ENCODE peak calls at places on chromosomes 2 and 18, in six cellular contexts. F, M, B, J, I and A are unnamed samples.

GRCh38 chr2:174779361-174779928 is 15.2 kb upstream of the CHRNA1 start:
- DNase-seq in F (no peak), M (no peak), B (no peak), J (no peak), I (peak), A (no peak)

GRCh38 chr2:64524604-64525322 is 635 bp downstream of the AFTPH start:
- DNase-seq in F (peak), M (no peak), B (no peak), J (no peak), I (no peak), A (no peak)

GRCh38 chr2:30527411-30527810 is 80.4 kb downstream of the LCLAT1 start:
- DNase-seq in F (no peak), M (no peak), B (no peak), J (no peak), I (peak), A (no peak)

GRCh38 chr2:134177351-134177931 is 76.4 kb upstream of the MGAT5 start:
- DNase-seq in F (no peak), M (no peak), B (no peak), J (no peak), I (peak), A (peak)

GRCh38 chr2:161981679-161982300 is 92.2 kb downstream of the DPP4 start:
- DNase-seq in F (no peak), M (no peak), B (no peak), J (no peak), I (no peak), A (no peak)

GRCh38 chr2:146080925-146081324 is 1561.0 kb upstream of the ZEB2 start:
- DNase-seq in F (no peak), M (no peak), B (no peak), J (no peak), I (no peak), A (no peak)

GRCh38 chr2:115303-115702 is 69.0 kb upstream of the FAM110C start:
- DNase-seq in F (peak), M (no peak), B (no peak), J (no peak), I (no peak), A (no peak)

GRCh38 chr18:10111944-10112343 is 198.1 kb downstream of the VAPA start:
- DNase-seq in F (no peak), M (no peak), B (no peak), J (no peak), I (no peak), A (no peak)

GRCh38 chr2:57890993-57891688 is 155.5 kb upstream of the VRK2 start:
- DNase-seq in F (no peak), M (no peak), B (no peak), J (no peak), I (no peak), A (no peak)

GRCh38 chr18:46281185-46282176 is 177.3 kb downstream of the HAUS1 start:
- DNase-seq in F (peak), M (no peak), B (peak), J (peak), I (peak), A (peak)

DNA sequence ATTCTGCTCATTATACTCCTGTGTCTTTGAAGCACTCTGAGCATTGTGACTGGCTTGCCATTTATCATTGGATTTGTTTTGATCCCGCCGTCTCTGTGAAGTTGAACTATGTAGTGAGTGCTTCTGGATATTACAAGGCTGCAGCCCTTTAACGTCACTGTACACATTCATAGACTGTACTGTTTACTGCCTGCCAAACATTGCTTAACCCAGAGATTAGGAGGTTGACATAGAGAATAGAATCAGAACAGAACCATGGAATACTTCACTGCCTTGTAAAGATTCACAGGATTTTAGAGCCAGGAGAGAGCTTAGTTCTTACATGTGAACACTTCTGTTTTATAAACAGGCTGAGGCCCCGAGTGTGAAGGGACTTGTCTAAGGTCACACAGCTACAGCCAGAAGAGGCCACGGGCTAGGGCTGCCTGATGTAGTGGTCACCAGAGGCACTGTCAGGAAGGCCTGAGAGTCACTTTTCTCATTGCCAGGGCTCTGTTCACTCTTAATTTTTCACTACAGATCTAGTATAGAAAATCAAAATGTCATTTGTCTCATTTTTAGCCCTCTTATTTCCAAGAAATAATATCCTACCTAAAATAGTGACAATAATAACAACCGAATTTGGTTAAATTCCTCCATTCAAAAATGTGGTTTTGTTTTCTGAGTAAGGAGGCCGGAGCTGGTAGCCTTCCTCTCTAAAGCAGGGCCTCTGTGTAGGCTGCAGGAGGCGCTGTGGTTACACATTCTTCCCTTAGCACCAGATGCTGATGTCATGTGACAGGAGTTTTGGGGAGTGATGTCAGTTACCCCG is 87.9 kb downstream of the UGGT1 start:
- DNase-seq in F (peak), M (no peak), B (peak), J (peak), I (peak), A (no peak)
- TF ChIP-seq CTCF in F (peak), M (peak), B (peak), J (peak), I (peak), A (peak)

GRCh38 chr18:42067527-42067926 is 112.5 kb downstream of the PIK3C3 start:
- DNase-seq in F (no peak), M (no peak), B (no peak), J (no peak), I (no peak), A (no peak)

GRCh38 chr18:42074704-42075103 is 119.7 kb downstream of the PIK3C3 start:
- DNase-seq in F (no peak), M (no peak), B (no peak), J (no peak), I (no peak), A (no peak)

GRCh38 chr18:42068030-42068429 is 113.0 kb downstream of the PIK3C3 start:
- DNase-seq in F (no peak), M (no peak), B (no peak), J (no peak), I (no peak), A (no peak)

GRCh38 chr18:42069036-42069435 is 114.0 kb downstream of the PIK3C3 start:
- DNase-seq in F (no peak), M (no peak), B (no peak), J (no peak), I (no peak), A (no peak)

GRCh38 chr18:42072407-42072806 is 117.4 kb downstream of the PIK3C3 start:
- DNase-seq in F (no peak), M (no peak), B (no peak), J (no peak), I (no peak), A (no peak)
- TF ChIP-seq CTCF in F (no peak), M (no peak), B (no peak), J (no peak), I (peak), A (no peak)

DNA sequence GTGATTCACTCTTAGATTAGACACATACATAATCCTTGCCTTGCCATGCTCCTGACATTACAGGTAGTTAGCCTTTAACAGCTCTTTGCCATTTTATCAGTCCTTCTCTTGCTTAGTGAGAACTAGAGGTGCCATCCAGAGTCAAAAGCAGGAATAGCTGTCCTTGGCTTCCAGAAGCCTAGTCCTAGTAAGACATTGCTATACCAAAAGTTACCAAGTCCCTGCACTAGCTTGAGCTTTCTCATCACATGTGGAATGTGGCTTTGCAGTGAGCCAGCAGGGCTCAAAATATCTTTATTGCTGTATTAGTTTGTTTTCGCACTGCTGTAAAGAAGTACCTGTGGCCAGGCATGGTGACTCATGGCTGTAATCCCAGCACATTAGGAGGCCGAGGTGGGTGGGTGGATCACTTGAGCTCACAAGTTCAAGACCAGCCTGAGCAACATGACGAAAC is 104.7 kb upstream of the NOSTRIN start:
- DNase-seq in F (no peak), M (no peak), B (no peak), J (no peak), I (peak), A (no peak)
- TF ChIP-seq CTCF in F (no peak), M (no peak), B (no peak), J (no peak), I (no peak), A (no peak)

GRCh38 chr2:197806317-197806633 is 1.9 kb downstream of the PLCL1 start:
- DNase-seq in F (no peak), M (no peak), B (no peak), J (no peak), I (no peak), A (no peak)

GRCh38 chr2:197803033-197803444 is 1.4 kb upstream of the PLCL1 start:
- DNase-seq in F (peak), M (no peak), B (peak), J (no peak), I (peak), A (no peak)

GRCh38 chr2:197805598-197806316 is 1.4 kb downstream of the PLCL1 start:
- DNase-seq in F (no peak), M (no peak), B (no peak), J (no peak), I (no peak), A (no peak)

GRCh38 chr2:197804758-197805597 is 585 bp downstream of the PLCL1 start:
- DNase-seq in F (peak), M (peak), B (peak), J (peak), I (no peak), A (no peak)

DNA sequence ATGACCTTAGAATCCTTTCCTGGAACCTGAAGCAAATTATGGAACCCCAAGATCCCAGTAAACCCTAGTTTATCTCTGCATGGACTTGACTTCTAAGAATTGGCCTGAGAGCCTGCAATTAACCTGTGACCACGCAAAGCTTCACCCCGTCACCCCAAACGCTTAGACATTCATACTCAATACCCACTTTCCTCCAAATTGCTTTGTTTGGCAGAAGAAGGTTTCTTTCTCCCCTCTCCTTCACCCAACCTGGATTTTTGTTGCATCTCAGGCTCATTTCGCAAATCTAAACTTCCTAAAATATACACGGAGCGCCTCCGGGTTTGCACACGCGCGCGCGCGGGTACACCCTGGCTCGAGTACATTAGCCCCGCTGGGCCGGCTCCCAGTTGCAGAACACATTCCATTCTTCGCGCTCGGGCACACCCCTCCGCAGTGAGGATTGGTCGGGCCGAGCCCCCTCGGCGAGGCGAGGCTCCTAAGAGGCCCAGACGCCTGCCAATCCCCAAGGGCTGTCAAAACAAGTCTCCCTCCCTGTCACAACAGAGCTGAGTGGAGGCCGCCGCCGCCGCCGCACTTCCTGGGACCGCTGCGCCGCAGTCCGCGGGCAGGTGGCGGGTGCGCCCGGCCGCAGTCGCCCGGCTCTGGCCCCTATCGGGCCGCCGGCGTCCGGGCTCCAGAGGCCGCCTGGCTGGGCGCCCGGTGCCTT is at the start of gene PLCL1:
- DNase-seq in F (peak), M (peak), B (peak), J (peak), I (peak), A (peak)
- TF ChIP-seq CTCF in F (no peak), M (no peak), B (no peak), J (peak), I (no peak), A (no peak)

GRCh38 chr18:686339-687111 is 25.9 kb downstream of the ENOSF1 start:
- DNase-seq in F (no peak), M (no peak), B (no peak), J (no peak), I (no peak), A (no peak)
- TF ChIP-seq CTCF in F (no peak), M (no peak), B (no peak), J (no peak), I (no peak), A (no peak)